ENCODE peak calls at places on chromosomes 7 and 10, in six cellular contexts. T is right cardiac atrium, N is left ventricle myocardium inferior, Q is spleen, U is SK-N-SH, S is pancreas. J is an unnamed sample.

GRCh38 chr7:7424151-7424873 is 111.4 kb downstream of the COL28A1 start:
- DNase-seq in T (peak; percentile 34), N (peak; percentile 35), Q (no peak), U (peak; percentile 62), S (peak; percentile 32), J (no peak)

GRCh38 chr7:130367836-130368235 is 12.5 kb upstream of the CPA1 start:
- DNase-seq in U (no peak), T (no peak), S (no peak), N (no peak), Q (no peak), J (no peak)

GRCh38 chr7:15684834-15685233 is 1.6 kb downstream of the MEOX2 start:
- DNase-seq in T (peak; percentile 40), N (peak; percentile 21), U (no peak), Q (no peak), S (no peak), J (no peak)

GRCh38 chr10:102504179-102504975 is 605 bp downstream of the SUFU start:
- DNase-seq in N (peak; percentile 26), S (peak; percentile 29), T (peak; percentile 51), Q (peak; percentile 89), U (peak; percentile 44), J (peak; percentile 71)

GRCh38 chr7:130345725-130346124 is 1.1 kb downstream of the CPA5 start:
- DNase-seq in T (no peak), S (no peak), N (no peak), Q (no peak), U (no peak), J (no peak)

GRCh38 chr7:159197066-159197975 is 52.7 kb upstream of the VIPR2 start:
- DNase-seq in U (no peak), S (no peak), T (no peak), N (no peak), Q (no peak), J (no peak)

GRCh38 chr10:22252286-22252800 is 34.5 kb upstream of the EBLN1 start:
- DNase-seq in U (peak; percentile 81), S (peak; percentile 37), N (peak; percentile 62), T (peak; percentile 73), Q (peak; percentile 89), J (peak; percentile 81)

GRCh38 chr10:19782430-19783089 is 33.7 kb upstream of the PLXDC2 start:
- DNase-seq in U (no peak), T (no peak), Q (no peak), S (no peak), N (no peak), J (no peak)

GRCh38 chr10:23702977-23703414 is 264.1 kb downstream of the OTUD1 start:
- DNase-seq in T (peak; percentile 33), Q (no peak), S (peak; percentile 64), U (peak; percentile 65), N (peak; percentile 22), J (peak; percentile 64)

GRCh38 chr7:28346972-28347371 is 65.3 kb upstream of the CREB5 start:
- DNase-seq in Q (no peak), U (no peak), S (no peak), T (no peak), N (no peak), J (no peak)

GRCh38 chr7:17183630-17184328 is 114.7 kb upstream of the AHR start:
- DNase-seq in U (no peak), Q (no peak), T (no peak), S (no peak), N (no peak), J (no peak)

GRCh38 chr10:100612601-100613595 is 77.2 kb downstream of the HIF1AN start:
- DNase-seq in S (no peak), N (no peak), T (no peak), Q (no peak), U (no peak), J (no peak)

GRCh38 chr7:89334785-89335184 is 539.2 kb upstream of the TEX47 start:
- DNase-seq in T (no peak), N (no peak), Q (no peak), U (peak; percentile 26), S (no peak), J (no peak)

GRCh38 chr10:104311184-104311720 is 27.0 kb downstream of the ITPRIP start:
- DNase-seq in S (no peak), U (no peak), N (no peak), Q (no peak), T (no peak), J (no peak)

GRCh38 chr10:3455385-3456334 is 283.1 kb upstream of the PITRM1 start:
- DNase-seq in S (no peak), Q (no peak), U (no peak), T (no peak), N (no peak), J (no peak)

GRCh38 chr10:14508725-14509124 is 178.0 kb upstream of the FRMD4A start:
- DNase-seq in S (no peak), U (no peak), N (no peak), T (no peak), Q (no peak), J (no peak)

GRCh38 chr7:48246073-48246472 is 74.8 kb downstream of the ABCA13 start:
- DNase-seq in Q (no peak), T (no peak), S (no peak), N (no peak), U (no peak), J (no peak)

GRCh38 chr7:108062250-108063014 is 59.5 kb upstream of the LAMB1 start:
- DNase-seq in S (no peak), Q (no peak), N (no peak), U (no peak), T (no peak), J (no peak)

GRCh38 chr7:117124585-117125220 is 171.4 kb downstream of the ST7 start:
- DNase-seq in S (peak; percentile 76), N (peak; percentile 58), T (peak; percentile 76), Q (no peak), U (peak; percentile 30), J (peak; percentile 72)

GRCh38 chr7:74606101-74606908 is 51.2 kb upstream of the GTF2I start:
- DNase-seq in U (peak; percentile 89), S (peak; percentile 43), T (peak; percentile 38), N (peak; percentile 34), Q (peak; percentile 88), J (peak; percentile 88)

GRCh38 chr7:36526720-36527548 is 137.3 kb downstream of the ANLN start:
- DNase-seq in S (no peak), N (no peak), Q (no peak), T (no peak), U (no peak), J (no peak)

GRCh38 chr7:124652237-124652636 is 113.4 kb downstream of the GPR37 start:
- DNase-seq in N (no peak), U (no peak), T (no peak), S (no peak), Q (no peak), J (no peak)

GRCh38 chr7:10793995-10794780 is 179.5 kb upstream of the PHF14 start:
- DNase-seq in S (no peak), Q (no peak), N (no peak), U (no peak), T (no peak), J (no peak)

GRCh38 chr10:75202321-75203096 is 8.1 kb upstream of the VDAC2 start:
- DNase-seq in Q (no peak), S (no peak), T (peak; percentile 82), U (no peak), N (peak; percentile 81), J (no peak)

GRCh38 chr10:72322280-72323058 is 32.2 kb downstream of the DNAJB12 start:
- DNase-seq in U (no peak), T (peak; percentile 3), S (no peak), N (no peak), Q (no peak), J (no peak)

GRCh38 chr10:28892818-28893547 is 215.7 kb downstream of the BAMBI start:
- DNase-seq in N (no peak), Q (no peak), U (no peak), S (no peak), T (no peak), J (no peak)

GRCh38 chr7:108002726-108003590 is at the start of gene LAMB1:
- DNase-seq in S (peak; percentile 57), U (peak; percentile 98), N (peak; percentile 86), Q (peak; percentile 72), T (peak; percentile 87), J (peak; percentile 74)

GRCh38 chr7:92851732-92852131 is 15.4 kb upstream of the CDK6 start:
- DNase-seq in U (no peak), S (no peak), N (no peak), Q (no peak), T (no peak), J (no peak)

GRCh38 chr10:43960477-43960876 is 311.8 kb upstream of the ZNF32 start:
- DNase-seq in T (no peak), U (no peak), Q (peak; percentile 43), S (no peak), N (no peak), J (peak; percentile 29)

GRCh38 chr7:44488955-44489354 is 1.5 kb downstream of the NUDCD3 start:
- DNase-seq in N (no peak), S (no peak), T (no peak), Q (no peak), U (no peak), J (no peak)

GRCh38 chr7:44489955-44490350 is 505 bp downstream of the NUDCD3 start:
- DNase-seq in S (no peak), Q (no peak), U (no peak), T (no peak), N (no peak), J (peak; percentile 65)

GRCh38 chr7:44484482-44485313 is 5.8 kb downstream of the NUDCD3 start:
- DNase-seq in Q (no peak), N (no peak), T (no peak), U (no peak), S (no peak), J (no peak)

GRCh38 chr7:44486001-44486400 is 4.5 kb downstream of the NUDCD3 start:
- DNase-seq in U (no peak), S (no peak), Q (no peak), T (no peak), N (no peak), J (no peak)

DNA sequence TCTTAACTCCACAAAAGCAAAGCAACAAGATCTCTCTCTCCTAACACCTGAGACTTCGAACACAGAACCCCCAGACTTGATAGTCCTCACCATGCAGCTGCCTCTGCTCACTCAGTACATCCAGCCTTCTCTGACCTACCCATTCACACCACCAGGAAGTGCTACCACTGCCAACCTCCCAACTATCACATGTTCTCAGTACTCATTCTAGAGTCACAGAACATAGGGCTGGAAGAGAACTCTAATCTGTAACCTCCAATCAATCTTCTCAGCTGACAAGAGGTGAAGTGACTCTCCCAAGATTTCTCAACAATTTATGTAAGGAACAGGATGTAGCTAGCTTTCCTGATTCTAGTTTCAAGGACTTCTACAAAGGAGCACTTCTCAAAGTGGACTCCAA is 3.8 kb downstream of the NUDCD3 start:
- DNase-seq in N (no peak), T (no peak), U (no peak), S (peak; percentile 8), Q (no peak), J (no peak)
- H3K27ac ChIP-seq in N (peak overlapping the region; percentile 77), T (no peak overlapping the region), U (no peak overlapping the region), S (peak overlapping the region; percentile 26), Q (no peak overlapping the region), J (peak overlapping the region; percentile 30)

GRCh38 chr7:102973096-102973802 is 60.4 kb downstream of the LRRC17 start:
- DNase-seq in N (no peak), T (no peak), Q (no peak), S (no peak), U (no peak), J (no peak)
- H3K27ac ChIP-seq in N (no peak overlapping the region), T (no peak overlapping the region), Q (no peak overlapping the region), S (no peak overlapping the region), U (no peak overlapping the region), J (no peak overlapping the region)

GRCh38 chr7:157423348-157423747 is 86.5 kb downstream of the DNAJB6 start:
- DNase-seq in Q (no peak), U (no peak), S (no peak), N (no peak), T (no peak), J (no peak)
- H3K27ac ChIP-seq in Q (no peak overlapping the region), U (no peak overlapping the region), S (no peak overlapping the region), N (peak overlapping the region; percentile 73), T (no peak overlapping the region), J (no peak overlapping the region)

GRCh38 chr7:1647961-1648631 is 22.0 kb upstream of the ELFN1 start:
- DNase-seq in T (peak; percentile 75), S (peak; percentile 35), N (peak; percentile 82), Q (no peak), U (peak; percentile 96), J (no peak)
- H3K27ac ChIP-seq in T (peak overlapping the region; percentile 92), S (no peak overlapping the region), N (peak overlapping the region; percentile 92), Q (no peak overlapping the region), U (no peak overlapping the region), J (no peak overlapping the region)

J was measured in upper lobe of right lung.